ENCODE peak calls at places on chromosomes 6 and 20, in six cellular contexts. A is tibial artery, F is breast epithelium, O is left ventricle myocardium superior, U is fibroblast of lung, Q is HT1080. R is an unnamed sample.
A peak's percentile ranks its signal among the peaks of the same experiment; 100 is the strongest.

GRCh38 chr20:53901064-53901463 is 169.3 kb downstream of the BCAS1 start:
- DNase-seq in A (no peak), Q (peak; percentile 85), F (no peak), O (no peak), U (peak; percentile 91), R (no peak)

GRCh38 chr20:16158090-16158975 is 414.9 kb downstream of the KIF16B start:
- DNase-seq in Q (no peak), O (no peak), F (no peak), A (no peak), U (no peak), R (no peak)

GRCh38 chr20:63536241-63536977 is 767 bp downstream of the PTK6 start:
- DNase-seq in O (no peak), A (no peak), U (no peak), F (peak; percentile 82), Q (peak; percentile 35), R (no peak)

GRCh38 chr20:4329232-4329631 is 313.9 kb upstream of the RNF24 start:
- DNase-seq in F (no peak), A (no peak), Q (no peak), U (no peak), O (no peak), R (no peak)

GRCh38 chr6:142899101-142899760 is 45.7 kb downstream of the HIVEP2 start:
- DNase-seq in U (no peak), O (no peak), A (no peak), Q (no peak), F (no peak), R (no peak)

GRCh38 chr20:63627700-63628245 is 872 bp upstream of the GMEB2 start:
- DNase-seq in Q (no peak), U (no peak), A (no peak), O (peak; percentile 45), F (no peak), R (no peak)

GRCh38 chr6:125867483-125867935 is 76.7 kb downstream of the NCOA7 start:
- DNase-seq in Q (no peak), A (no peak), U (peak; percentile 86), O (no peak), F (peak; percentile 67), R (no peak)

GRCh38 chr20:46202758-46203509 is 84.8 kb downstream of the CD40 start:
- DNase-seq in F (no peak), A (no peak), U (no peak), Q (no peak), O (peak; percentile 51), R (no peak)

GRCh38 chr6:131199568-131200272 is 64.5 kb downstream of the AKAP7 start:
- DNase-seq in O (no peak), A (no peak), F (no peak), U (peak; percentile 65), Q (peak; percentile 77), R (no peak)

GRCh38 chr20:58293453-58293852 is 16.1 kb upstream of the RAB22A start:
- DNase-seq in A (no peak), O (peak; percentile 40), U (no peak), Q (no peak), F (no peak), R (no peak)

GRCh38 chr20:15491564-15491963 is 1081.7 kb downstream of the KIF16B start:
- DNase-seq in O (no peak), U (no peak), A (no peak), F (no peak), Q (no peak), R (no peak)

GRCh38 chr20:32203556-32204484 is 3.7 kb downstream of the PLAGL2 start:
- DNase-seq in A (no peak), U (peak; percentile 22), Q (no peak), F (no peak), O (no peak), R (no peak)

GRCh38 chr6:1596088-1596852 is 13.4 kb upstream of the FOXC1 start:
- DNase-seq in Q (peak; percentile 41), F (peak; percentile 82), A (peak; percentile 80), O (peak; percentile 60), U (no peak), R (no peak)

GRCh38 chr20:19621072-19621471 is 137.0 kb upstream of the RIN2 start:
- DNase-seq in U (peak; percentile 1), O (no peak), A (no peak), Q (peak; percentile 89), F (no peak), R (no peak)

GRCh38 chr6:90369024-90369519 is 72.4 kb upstream of the BACH2 start:
- DNase-seq in Q (peak; percentile 100), O (peak; percentile 44), U (peak; percentile 100), F (no peak), A (peak; percentile 86), R (peak; percentile 63)

GRCh38 chr6:143187173-143187908 is 126.7 kb downstream of the AIG1 start:
- DNase-seq in A (no peak), O (no peak), Q (no peak), U (peak; percentile 91), F (no peak), R (no peak)

GRCh38 chr6:138194221-138194620 is 24.1 kb downstream of the PBOV1 start:
- DNase-seq in A (no peak), Q (no peak), O (no peak), U (no peak), F (no peak), R (no peak)

GRCh38 chr6:37127961-37128862 is 41.7 kb upstream of the PIM1 start:
- DNase-seq in Q (no peak), F (no peak), U (peak; percentile 77), O (peak; percentile 42), A (no peak), R (no peak)

GRCh38 chr20:258963-259362 is 1.4 kb downstream of the DEFB132 start:
- DNase-seq in O (no peak), F (no peak), U (peak; percentile 19), A (no peak), Q (peak; percentile 55), R (no peak)

GRCh38 chr20:23362392-23363256 is 642 bp downstream of the GZF1 start:
- DNase-seq in F (no peak), A (peak; percentile 76), O (peak; percentile 73), Q (peak; percentile 32), U (peak; percentile 34), R (no peak)

GRCh38 chr6:146041282-146041681 is 12.4 kb downstream of the GRM1 start:
- DNase-seq in U (peak; percentile 21), A (no peak), Q (peak; percentile 35), F (no peak), O (no peak), R (no peak)

GRCh38 chr6:77880501-77880900 is 227.7 kb downstream of the MEI4 start:
- DNase-seq in A (no peak), U (peak; percentile 70), O (no peak), F (no peak), Q (peak; percentile 34), R (no peak)

GRCh38 chr6:11161031-11161966 is 49.8 kb upstream of the ERVFRD-1 start:
- DNase-seq in F (no peak), U (peak; percentile 73), A (no peak), Q (peak; percentile 63), O (no peak), R (no peak)

GRCh38 chr6:12403946-12404647 is 113.9 kb downstream of the EDN1 start:
- DNase-seq in Q (no peak), O (no peak), A (no peak), U (no peak), F (no peak), R (no peak)

GRCh38 chr6:73803562-73804221 is 107.7 kb downstream of the CD109 start:
- DNase-seq in O (peak; percentile 34), Q (peak; percentile 88), U (peak; percentile 98), F (no peak), A (no peak), R (no peak)

GRCh38 chr6:113540491-113540890 is 316.7 kb upstream of the MARCKS start:
- DNase-seq in Q (no peak), F (no peak), O (no peak), U (peak; percentile 73), A (no peak), R (no peak)

GRCh38 chr6:169169375-169169774 is 84.3 kb downstream of the THBS2 start:
- DNase-seq in A (peak; percentile 65), Q (no peak), F (no peak), O (no peak), U (no peak), R (no peak)

GRCh38 chr6:39266782-39267355 is 37.6 kb upstream of the KCNK5 start:
- DNase-seq in F (no peak), O (no peak), A (no peak), Q (no peak), U (no peak), R (no peak)